ENCODE peak calls at places on chromosomes 13 and 19, in six cellular contexts. One of them, this sample, is unnamed.

GRCh38 chr13:110640591-110641029 is 25.3 kb downstream of the NAXD start:
- DNase-seq in HuH-7: no peak
- DNase-seq in activated naive CD8-positive, alpha-beta T cell treated with anti-CD3 and anti-CD28 coated beads, Interleukin-2, amount 50 U/mL, for 24 hours: no peak
- DNase-seq in activated CD4-positive, alpha-beta T cell treated with anti-CD3 and anti-CD28 coated beads, Interleukin-2, amount 50 U/mL, for 24 hours: no peak
- DNase-seq in Peyer's patch: no peak
- DNase-seq in stimulated activated CD8-positive, alpha-beta memory T cell treated with anti-CD3 and anti-CD28 coated beads, Interleukin-15, amount 100 ng/mL, for 4 hours: no peak
- DNase-seq in this sample: no peak

GRCh38 chr19:29154163-29154562 is 58.8 kb downstream of the UQCRFS1 start:
- DNase-seq in HuH-7: no peak
- DNase-seq in activated naive CD8-positive, alpha-beta T cell treated with anti-CD3 and anti-CD28 coated beads, Interleukin-2, amount 50 U/mL, for 24 hours: no peak
- DNase-seq in activated CD4-positive, alpha-beta T cell treated with anti-CD3 and anti-CD28 coated beads, Interleukin-2, amount 50 U/mL, for 24 hours: no peak
- DNase-seq in Peyer's patch: no peak
- DNase-seq in stimulated activated CD8-positive, alpha-beta memory T cell treated with anti-CD3 and anti-CD28 coated beads, Interleukin-15, amount 100 ng/mL, for 4 hours: no peak
- DNase-seq in this sample: no peak

GRCh38 chr19:37077929-37078716 is at the start of gene ZNF420:
- DNase-seq in HuH-7: peak; percentile 76
- DNase-seq in activated naive CD8-positive, alpha-beta T cell treated with anti-CD3 and anti-CD28 coated beads, Interleukin-2, amount 50 U/mL, for 24 hours: peak; percentile 85
- DNase-seq in activated CD4-positive, alpha-beta T cell treated with anti-CD3 and anti-CD28 coated beads, Interleukin-2, amount 50 U/mL, for 24 hours: peak; percentile 86
- DNase-seq in Peyer's patch: peak; percentile 98
- DNase-seq in stimulated activated CD8-positive, alpha-beta memory T cell treated with anti-CD3 and anti-CD28 coated beads, Interleukin-15, amount 100 ng/mL, for 4 hours: peak; percentile 85
- DNase-seq in this sample: peak; percentile 99

GRCh38 chr13:100836696-100837095 is 162.1 kb upstream of the TMTC4 start:
- DNase-seq in HuH-7: no peak
- DNase-seq in activated naive CD8-positive, alpha-beta T cell treated with anti-CD3 and anti-CD28 coated beads, Interleukin-2, amount 50 U/mL, for 24 hours: no peak
- DNase-seq in activated CD4-positive, alpha-beta T cell treated with anti-CD3 and anti-CD28 coated beads, Interleukin-2, amount 50 U/mL, for 24 hours: no peak
- DNase-seq in Peyer's patch: no peak
- DNase-seq in stimulated activated CD8-positive, alpha-beta memory T cell treated with anti-CD3 and anti-CD28 coated beads, Interleukin-15, amount 100 ng/mL, for 4 hours: no peak
- DNase-seq in this sample: no peak

GRCh38 chr13:102700088-102701031 is 5.5 kb upstream of the METTL21C start:
- DNase-seq in HuH-7: no peak
- DNase-seq in activated naive CD8-positive, alpha-beta T cell treated with anti-CD3 and anti-CD28 coated beads, Interleukin-2, amount 50 U/mL, for 24 hours: no peak
- DNase-seq in activated CD4-positive, alpha-beta T cell treated with anti-CD3 and anti-CD28 coated beads, Interleukin-2, amount 50 U/mL, for 24 hours: no peak
- DNase-seq in Peyer's patch: no peak
- DNase-seq in stimulated activated CD8-positive, alpha-beta memory T cell treated with anti-CD3 and anti-CD28 coated beads, Interleukin-15, amount 100 ng/mL, for 4 hours: no peak
- DNase-seq in this sample: no peak

GRCh38 chr13:27022571-27023311 is 148.9 kb downstream of the USP12 start:
- DNase-seq in HuH-7: peak; percentile 61
- DNase-seq in activated naive CD8-positive, alpha-beta T cell treated with anti-CD3 and anti-CD28 coated beads, Interleukin-2, amount 50 U/mL, for 24 hours: no peak
- DNase-seq in activated CD4-positive, alpha-beta T cell treated with anti-CD3 and anti-CD28 coated beads, Interleukin-2, amount 50 U/mL, for 24 hours: no peak
- DNase-seq in Peyer's patch: no peak
- DNase-seq in stimulated activated CD8-positive, alpha-beta memory T cell treated with anti-CD3 and anti-CD28 coated beads, Interleukin-15, amount 100 ng/mL, for 4 hours: no peak
- DNase-seq in this sample: no peak

GRCh38 chr13:92967923-92968322 is 258.7 kb upstream of the GPC6 start:
- DNase-seq in HuH-7: no peak
- DNase-seq in activated naive CD8-positive, alpha-beta T cell treated with anti-CD3 and anti-CD28 coated beads, Interleukin-2, amount 50 U/mL, for 24 hours: no peak
- DNase-seq in activated CD4-positive, alpha-beta T cell treated with anti-CD3 and anti-CD28 coated beads, Interleukin-2, amount 50 U/mL, for 24 hours: no peak
- DNase-seq in Peyer's patch: no peak
- DNase-seq in stimulated activated CD8-positive, alpha-beta memory T cell treated with anti-CD3 and anti-CD28 coated beads, Interleukin-15, amount 100 ng/mL, for 4 hours: no peak
- DNase-seq in this sample: no peak

GRCh38 chr19:3783660-3784584 is 2.3 kb downstream of the MATK start:
- DNase-seq in HuH-7: peak; percentile 73
- DNase-seq in activated naive CD8-positive, alpha-beta T cell treated with anti-CD3 and anti-CD28 coated beads, Interleukin-2, amount 50 U/mL, for 24 hours: peak; percentile 58
- DNase-seq in activated CD4-positive, alpha-beta T cell treated with anti-CD3 and anti-CD28 coated beads, Interleukin-2, amount 50 U/mL, for 24 hours: no peak
- DNase-seq in Peyer's patch: no peak
- DNase-seq in stimulated activated CD8-positive, alpha-beta memory T cell treated with anti-CD3 and anti-CD28 coated beads, Interleukin-15, amount 100 ng/mL, for 4 hours: no peak
- DNase-seq in this sample: no peak

GRCh38 chr13:36806102-36806501 is 12.9 kb upstream of the RFXAP start:
- DNase-seq in HuH-7: no peak
- DNase-seq in activated naive CD8-positive, alpha-beta T cell treated with anti-CD3 and anti-CD28 coated beads, Interleukin-2, amount 50 U/mL, for 24 hours: no peak
- DNase-seq in activated CD4-positive, alpha-beta T cell treated with anti-CD3 and anti-CD28 coated beads, Interleukin-2, amount 50 U/mL, for 24 hours: no peak
- DNase-seq in Peyer's patch: no peak
- DNase-seq in stimulated activated CD8-positive, alpha-beta memory T cell treated with anti-CD3 and anti-CD28 coated beads, Interleukin-15, amount 100 ng/mL, for 4 hours: no peak
- DNase-seq in this sample: no peak

This sample was measured in cerebellar nuclear complex.